ENCODE peak calls at places on chromosomes 13 and 19, in four cellular contexts. One of them, this sample, is unnamed.

GRCh38 chr19:1449467-1450442 is at the start of gene APC2:
- DNase-seq in psoas muscle: no peak
- DNase-seq in hepatocyte: peak; percentile 49
- DNase-seq in dorsolateral prefrontal cortex: peak; percentile 96
- DNase-seq in this sample: no peak

GRCh38 chr13:113862766-113863510 is 938 bp downstream of the GAS6 start:
- DNase-seq in hepatocyte: peak; percentile 63
- DNase-seq in dorsolateral prefrontal cortex: peak; percentile 34
- DNase-seq in psoas muscle: peak; percentile 55
- DNase-seq in this sample: no peak

GRCh38 chr19:48713041-48713863 is 6.3 kb downstream of the MAMSTR start:
- DNase-seq in psoas muscle: no peak
- DNase-seq in hepatocyte: peak; percentile 56
- DNase-seq in dorsolateral prefrontal cortex: no peak
- DNase-seq in this sample: no peak

GRCh38 chr13:91302070-91302469 is 45.4 kb upstream of the MIR17HG start:
- DNase-seq in psoas muscle: no peak
- DNase-seq in dorsolateral prefrontal cortex: no peak
- DNase-seq in hepatocyte: no peak
- DNase-seq in this sample: no peak

GRCh38 chr19:4676955-4677731 is 7.0 kb upstream of the MYDGF start:
- DNase-seq in hepatocyte: peak; percentile 53
- DNase-seq in psoas muscle: peak; percentile 69
- DNase-seq in dorsolateral prefrontal cortex: peak; percentile 65
- DNase-seq in this sample: no peak

GRCh38 chr13:28719656-28720055 is 886 bp upstream of the SLC46A3 start:
- DNase-seq in dorsolateral prefrontal cortex: no peak
- DNase-seq in hepatocyte: no peak
- DNase-seq in psoas muscle: no peak
- DNase-seq in this sample: no peak

GRCh38 chr19:53182202-53182601 is 11.0 kb downstream of the ZNF665 start:
- DNase-seq in hepatocyte: no peak
- DNase-seq in psoas muscle: no peak
- DNase-seq in dorsolateral prefrontal cortex: no peak
- DNase-seq in this sample: no peak

GRCh38 chr13:113552786-113553540 is 31.6 kb upstream of the TFDP1 start:
- DNase-seq in psoas muscle: no peak
- DNase-seq in dorsolateral prefrontal cortex: no peak
- DNase-seq in hepatocyte: no peak
- DNase-seq in this sample: no peak

GRCh38 chr13:95492044-95492801 is 60.3 kb upstream of the CLDN10 start:
- DNase-seq in hepatocyte: peak; percentile 56
- DNase-seq in psoas muscle: no peak
- DNase-seq in dorsolateral prefrontal cortex: no peak
- DNase-seq in this sample: no peak

GRCh38 chr19:913080-913748 is at the start of gene R3HDM4:
- DNase-seq in dorsolateral prefrontal cortex: peak; percentile 80
- DNase-seq in psoas muscle: peak; percentile 84
- DNase-seq in hepatocyte: peak; percentile 91
- DNase-seq in this sample: no peak

GRCh38 chr13:29457299-29457698 is 138.2 kb downstream of the SLC7A1 start:
- DNase-seq in hepatocyte: no peak
- DNase-seq in psoas muscle: no peak
- DNase-seq in dorsolateral prefrontal cortex: no peak
- DNase-seq in this sample: peak; percentile 69

GRCh38 chr19:45016388-45017314 is 15.4 kb downstream of the RELB start:
- DNase-seq in psoas muscle: peak; percentile 59
- DNase-seq in hepatocyte: peak; percentile 78
- DNase-seq in dorsolateral prefrontal cortex: peak; percentile 32
- DNase-seq in this sample: no peak

GRCh38 chr13:40031031-40031430 is 375.6 kb downstream of the COG6 start:
- DNase-seq in psoas muscle: no peak
- DNase-seq in hepatocyte: peak; percentile 10
- DNase-seq in dorsolateral prefrontal cortex: no peak
- DNase-seq in this sample: no peak

GRCh38 chr13:94657167-94657566 is 55.2 kb downstream of the SOX21 start:
- DNase-seq in dorsolateral prefrontal cortex: no peak
- DNase-seq in psoas muscle: no peak
- DNase-seq in hepatocyte: no peak
- DNase-seq in this sample: no peak

GRCh38 chr13:113407531-113408393 is 43.8 kb upstream of the GRTP1 start:
- DNase-seq in dorsolateral prefrontal cortex: no peak
- DNase-seq in hepatocyte: no peak
- DNase-seq in psoas muscle: no peak
- DNase-seq in this sample: no peak

GRCh38 chr13:44159633-44160279 is 213.9 kb upstream of the SERP2 start:
- DNase-seq in hepatocyte: no peak
- DNase-seq in dorsolateral prefrontal cortex: no peak
- DNase-seq in psoas muscle: no peak
- DNase-seq in this sample: no peak

GRCh38 chr19:2053601-2054389 is 2.8 kb upstream of the MKNK2 start:
- DNase-seq in dorsolateral prefrontal cortex: peak; percentile 46
- DNase-seq in hepatocyte: peak; percentile 7
- DNase-seq in psoas muscle: peak; percentile 67
- DNase-seq in this sample: no peak

GRCh38 chr19:48806518-48806817 is 4.4 kb downstream of the BCAT2 start:
- DNase-seq in psoas muscle: no peak
- DNase-seq in dorsolateral prefrontal cortex: peak; percentile 85
- DNase-seq in hepatocyte: no peak
- DNase-seq in this sample: no peak

GRCh38 chr19:40101813-40102212 is 11.1 kb upstream of the ZNF780A start:
- DNase-seq in dorsolateral prefrontal cortex: no peak
- DNase-seq in psoas muscle: no peak
- DNase-seq in hepatocyte: no peak
- DNase-seq in this sample: no peak
- H3K27me3 ChIP-seq in dorsolateral prefrontal cortex: no peaks in the 10 kb centered on the region
- H3K27me3 ChIP-seq in psoas muscle: no peaks in the 10 kb centered on the region
- H3K27me3 ChIP-seq in hepatocyte: no peaks in the 10 kb centered on the region
- H3K27me3 ChIP-seq in this sample: no peaks in the 10 kb centered on the region

DNA sequence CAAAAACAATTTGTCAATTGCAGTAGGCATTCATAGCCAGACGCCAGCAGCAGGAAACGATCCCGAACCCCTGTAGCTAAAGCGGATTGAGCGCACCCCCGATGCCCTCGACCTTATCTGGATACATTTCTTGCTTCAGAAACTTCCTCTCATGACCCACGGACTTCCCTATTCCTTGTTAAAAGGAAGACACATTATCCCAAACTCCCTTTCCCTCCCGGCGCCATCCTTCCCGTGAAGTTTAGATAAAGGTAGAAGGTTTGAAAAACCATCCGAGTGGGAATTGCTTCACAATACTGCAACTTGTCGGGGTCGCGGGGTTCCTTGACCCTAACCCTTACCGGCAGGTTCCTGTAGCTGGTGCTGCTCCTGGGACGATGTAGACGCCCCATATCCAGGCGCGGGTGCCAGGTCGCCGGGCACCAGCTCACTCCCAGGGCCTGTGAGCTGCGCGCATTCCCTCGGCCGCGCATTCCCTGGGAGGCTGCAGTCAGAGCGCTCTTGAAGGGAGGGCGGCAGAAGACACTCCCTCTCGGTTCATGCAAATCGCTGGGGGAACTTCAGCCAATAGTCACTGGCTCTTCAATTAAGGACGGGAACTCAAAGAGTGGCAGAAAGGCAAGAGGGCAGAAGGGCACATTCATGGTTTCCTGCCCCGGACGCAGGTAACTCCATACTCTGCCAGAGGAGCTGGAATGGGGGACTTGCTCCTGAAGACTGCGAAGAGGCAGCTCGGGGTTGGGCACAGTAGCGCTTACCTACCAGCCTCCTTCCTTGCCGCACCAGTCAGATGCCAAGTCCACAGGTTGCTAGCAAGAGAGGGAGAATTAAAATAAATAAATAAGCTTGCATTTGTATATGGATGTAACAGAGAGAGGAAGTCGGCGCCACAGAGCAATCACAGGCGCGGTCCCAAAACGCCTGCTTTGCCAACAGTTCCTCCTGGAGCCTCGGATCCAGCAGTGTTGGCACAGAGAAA is 674 bp downstream of the PCDH20 start:
- DNase-seq in psoas muscle: no peak
- DNase-seq in dorsolateral prefrontal cortex: peak; percentile 7
- DNase-seq in hepatocyte: peak; percentile 76
- DNase-seq in this sample: peak; percentile 57
- H3K27me3 ChIP-seq in psoas muscle: peaks cover 31% of the 10 kb centered on the region
- H3K27me3 ChIP-seq in dorsolateral prefrontal cortex: no peaks in the 10 kb centered on the region
- H3K27me3 ChIP-seq in hepatocyte: peaks cover 21% of the 10 kb centered on the region
- H3K27me3 ChIP-seq in this sample: peaks cover 4% of the 10 kb centered on the region

GRCh38 chr19:50292216-50292827 is 36.9 kb downstream of the KCNC3 start:
- DNase-seq in dorsolateral prefrontal cortex: no peak
- DNase-seq in hepatocyte: no peak
- DNase-seq in psoas muscle: no peak
- DNase-seq in this sample: no peak
- H3K27me3 ChIP-seq in dorsolateral prefrontal cortex: no peaks in the 10 kb centered on the region
- H3K27me3 ChIP-seq in hepatocyte: no peaks in the 10 kb centered on the region
- H3K27me3 ChIP-seq in psoas muscle: no peaks in the 10 kb centered on the region
- H3K27me3 ChIP-seq in this sample: no peaks in the 10 kb centered on the region

GRCh38 chr13:112245179-112245724 is 130.9 kb upstream of the SPACA7 start:
- DNase-seq in hepatocyte: no peak
- DNase-seq in dorsolateral prefrontal cortex: no peak
- DNase-seq in psoas muscle: no peak
- DNase-seq in this sample: no peak

GRCh38 chr13:112242777-112243176 is 133.4 kb upstream of the SPACA7 start:
- DNase-seq in psoas muscle: no peak
- DNase-seq in hepatocyte: no peak
- DNase-seq in dorsolateral prefrontal cortex: no peak
- DNase-seq in this sample: no peak

GRCh38 chr13:112245959-112246358 is 130.2 kb upstream of the SPACA7 start:
- DNase-seq in dorsolateral prefrontal cortex: no peak
- DNase-seq in psoas muscle: no peak
- DNase-seq in hepatocyte: no peak
- DNase-seq in this sample: no peak

GRCh38 chr13:112244061-112244460 is 132.1 kb upstream of the SPACA7 start:
- DNase-seq in psoas muscle: no peak
- DNase-seq in hepatocyte: no peak
- DNase-seq in dorsolateral prefrontal cortex: no peak
- DNase-seq in this sample: no peak

GRCh38 chr13:112244495-112245177 is 131.5 kb upstream of the SPACA7 start:
- DNase-seq in hepatocyte: no peak
- DNase-seq in psoas muscle: no peak
- DNase-seq in dorsolateral prefrontal cortex: no peak
- DNase-seq in this sample: no peak
- H3K27me3 ChIP-seq in hepatocyte: peaks cover 3% of the 10 kb centered on the region
- H3K27me3 ChIP-seq in psoas muscle: no peaks in the 10 kb centered on the region
- H3K27me3 ChIP-seq in dorsolateral prefrontal cortex: no peaks in the 10 kb centered on the region
- H3K27me3 ChIP-seq in this sample: peaks cover 2% of the 10 kb centered on the region

GRCh38 chr13:26561636-26562537 is 4.4 kb downstream of the WASF3 start:
- DNase-seq in hepatocyte: peak; percentile 14
- DNase-seq in dorsolateral prefrontal cortex: no peak
- DNase-seq in psoas muscle: no peak
- DNase-seq in this sample: no peak

GRCh38 chr13:26563713-26564112 is 6.2 kb downstream of the WASF3 start:
- DNase-seq in psoas muscle: no peak
- DNase-seq in dorsolateral prefrontal cortex: no peak
- DNase-seq in hepatocyte: no peak
- DNase-seq in this sample: no peak

GRCh38 chr13:26558912-26559485 is 1.5 kb downstream of the WASF3 start:
- DNase-seq in dorsolateral prefrontal cortex: no peak
- DNase-seq in psoas muscle: no peak
- DNase-seq in hepatocyte: peak; percentile 12
- DNase-seq in this sample: no peak

GRCh38 chr13:26560456-26560855 is 3.0 kb downstream of the WASF3 start:
- DNase-seq in dorsolateral prefrontal cortex: no peak
- DNase-seq in psoas muscle: no peak
- DNase-seq in hepatocyte: no peak
- DNase-seq in this sample: no peak

DNA sequence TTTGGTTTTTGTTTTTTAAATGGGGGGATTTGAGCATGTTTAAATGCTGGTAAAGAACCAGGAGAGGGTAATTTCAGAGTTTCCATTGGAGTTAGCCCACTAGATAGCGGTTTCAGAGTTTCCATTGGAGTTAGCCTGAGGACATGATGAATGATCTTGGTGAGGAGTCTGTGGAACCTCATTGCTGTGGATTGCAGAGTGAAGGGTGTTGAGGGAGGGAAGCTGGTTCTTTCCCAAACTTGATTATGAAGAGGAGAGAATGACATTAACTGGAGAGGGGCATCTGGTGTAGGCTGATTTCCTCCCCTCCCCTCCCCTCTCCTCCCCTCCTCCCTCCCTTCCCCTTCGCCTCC is 5.0 kb downstream of the WASF3 start:
- DNase-seq in hepatocyte: no peak
- DNase-seq in dorsolateral prefrontal cortex: no peak
- DNase-seq in psoas muscle: no peak
- DNase-seq in this sample: no peak
- H3K27me3 ChIP-seq in hepatocyte: no peaks in the 10 kb centered on the region
- H3K27me3 ChIP-seq in dorsolateral prefrontal cortex: no peaks in the 10 kb centered on the region
- H3K27me3 ChIP-seq in psoas muscle: no peaks in the 10 kb centered on the region
- H3K27me3 ChIP-seq in this sample: no peaks in the 10 kb centered on the region

This sample was measured in kidney epithelial cell.